ENCODE peak calls at places on chromosomes 7 and 10, in eight cellular contexts. One of them, this sample, is unnamed.
A peak's percentile ranks its signal among the peaks of the same experiment; 100 is the strongest.

GRCh38 chr10:92801978-92802872 is 46.1 kb upstream of the EXOC6 start:
- DNase-seq in stimulated activated CD4-positive, alpha-beta T cell treated with anti-CD3 and anti-CD28 coated beads, Interleukin-2, amount 100 ng/mL, for 48 hours: no peak
- DNase-seq in cerebellar nuclear complex: no peak
- DNase-seq in GF-D8: no peak
- DNase-seq in lower leg skin: no peak
- DNase-seq in PC-9: no peak
- DNase-seq in GM19239: no peak
- DNase-seq in NCI-H1092: no peak
- DNase-seq in this sample: peak; percentile 26

GRCh38 chr10:944034-944831 is 12.7 kb upstream of the LARP4B start:
- DNase-seq in stimulated activated CD4-positive, alpha-beta T cell treated with anti-CD3 and anti-CD28 coated beads, Interleukin-2, amount 100 ng/mL, for 48 hours: peak; percentile 7
- DNase-seq in GF-D8: no peak
- DNase-seq in cerebellar nuclear complex: no peak
- DNase-seq in GM19239: peak; percentile 40
- DNase-seq in lower leg skin: peak; percentile 76
- DNase-seq in NCI-H1092: no peak
- DNase-seq in PC-9: no peak
- DNase-seq in this sample: peak; percentile 79

GRCh38 chr7:142506601-142507000 is 242.7 kb upstream of the PRSS1 start:
- DNase-seq in GM19239: no peak
- DNase-seq in stimulated activated CD4-positive, alpha-beta T cell treated with anti-CD3 and anti-CD28 coated beads, Interleukin-2, amount 100 ng/mL, for 48 hours: no peak
- DNase-seq in NCI-H1092: no peak
- DNase-seq in cerebellar nuclear complex: no peak
- DNase-seq in GF-D8: no peak
- DNase-seq in PC-9: no peak
- DNase-seq in lower leg skin: no peak
- DNase-seq in this sample: no peak

GRCh38 chr10:102313221-102313896 is 68.0 kb downstream of the GBF1 start:
- DNase-seq in lower leg skin: no peak
- DNase-seq in NCI-H1092: no peak
- DNase-seq in PC-9: no peak
- DNase-seq in stimulated activated CD4-positive, alpha-beta T cell treated with anti-CD3 and anti-CD28 coated beads, Interleukin-2, amount 100 ng/mL, for 48 hours: no peak
- DNase-seq in GF-D8: no peak
- DNase-seq in cerebellar nuclear complex: no peak
- DNase-seq in GM19239: no peak
- DNase-seq in this sample: no peak

GRCh38 chr10:132321726-132322125 is 10.3 kb upstream of the LRRC27 start:
- DNase-seq in cerebellar nuclear complex: no peak
- DNase-seq in GM19239: no peak
- DNase-seq in lower leg skin: no peak
- DNase-seq in stimulated activated CD4-positive, alpha-beta T cell treated with anti-CD3 and anti-CD28 coated beads, Interleukin-2, amount 100 ng/mL, for 48 hours: no peak
- DNase-seq in GF-D8: no peak
- DNase-seq in PC-9: no peak
- DNase-seq in NCI-H1092: no peak
- DNase-seq in this sample: no peak

GRCh38 chr10:78335691-78336401 is 302.2 kb downstream of the RPS24 start:
- DNase-seq in lower leg skin: peak; percentile 10
- DNase-seq in PC-9: peak; percentile 65
- DNase-seq in GF-D8: no peak
- DNase-seq in NCI-H1092: no peak
- DNase-seq in stimulated activated CD4-positive, alpha-beta T cell treated with anti-CD3 and anti-CD28 coated beads, Interleukin-2, amount 100 ng/mL, for 48 hours: no peak
- DNase-seq in cerebellar nuclear complex: no peak
- DNase-seq in GM19239: no peak
- DNase-seq in this sample: no peak

GRCh38 chr7:135179321-135179925 is 8.9 kb upstream of the CYREN start:
- DNase-seq in lower leg skin: no peak
- DNase-seq in stimulated activated CD4-positive, alpha-beta T cell treated with anti-CD3 and anti-CD28 coated beads, Interleukin-2, amount 100 ng/mL, for 48 hours: no peak
- DNase-seq in GM19239: no peak
- DNase-seq in GF-D8: no peak
- DNase-seq in cerebellar nuclear complex: no peak
- DNase-seq in PC-9: no peak
- DNase-seq in NCI-H1092: no peak
- DNase-seq in this sample: no peak

GRCh38 chr10:127044191-127044590 is 139.0 kb downstream of the DOCK1 start:
- DNase-seq in NCI-H1092: no peak
- DNase-seq in GF-D8: no peak
- DNase-seq in GM19239: no peak
- DNase-seq in lower leg skin: peak; percentile 31
- DNase-seq in cerebellar nuclear complex: no peak
- DNase-seq in PC-9: no peak
- DNase-seq in stimulated activated CD4-positive, alpha-beta T cell treated with anti-CD3 and anti-CD28 coated beads, Interleukin-2, amount 100 ng/mL, for 48 hours: no peak
- DNase-seq in this sample: no peak

GRCh38 chr10:69449841-69450240 is 1.4 kb upstream of the TSPAN15 start:
- DNase-seq in GM19239: peak; percentile 31
- DNase-seq in stimulated activated CD4-positive, alpha-beta T cell treated with anti-CD3 and anti-CD28 coated beads, Interleukin-2, amount 100 ng/mL, for 48 hours: peak; percentile 41
- DNase-seq in lower leg skin: peak; percentile 58
- DNase-seq in cerebellar nuclear complex: no peak
- DNase-seq in GF-D8: no peak
- DNase-seq in NCI-H1092: peak; percentile 32
- DNase-seq in PC-9: peak; percentile 92
- DNase-seq in this sample: peak; percentile 80

GRCh38 chr10:82288461-82288881 is 413.5 kb downstream of the NRG3 start:
- DNase-seq in NCI-H1092: no peak
- DNase-seq in lower leg skin: no peak
- DNase-seq in cerebellar nuclear complex: no peak
- DNase-seq in GM19239: no peak
- DNase-seq in stimulated activated CD4-positive, alpha-beta T cell treated with anti-CD3 and anti-CD28 coated beads, Interleukin-2, amount 100 ng/mL, for 48 hours: no peak
- DNase-seq in GF-D8: no peak
- DNase-seq in PC-9: peak; percentile 53
- DNase-seq in this sample: no peak

GRCh38 chr7:24601600-24601999 is 28.3 kb downstream of the PALS2 start:
- DNase-seq in GM19239: no peak
- DNase-seq in cerebellar nuclear complex: no peak
- DNase-seq in lower leg skin: no peak
- DNase-seq in PC-9: no peak
- DNase-seq in NCI-H1092: no peak
- DNase-seq in GF-D8: no peak
- DNase-seq in stimulated activated CD4-positive, alpha-beta T cell treated with anti-CD3 and anti-CD28 coated beads, Interleukin-2, amount 100 ng/mL, for 48 hours: no peak
- DNase-seq in this sample: no peak

GRCh38 chr10:77746313-77746712 is 108.7 kb upstream of the KCNMA1 start:
- DNase-seq in PC-9: no peak
- DNase-seq in cerebellar nuclear complex: no peak
- DNase-seq in NCI-H1092: no peak
- DNase-seq in GM19239: no peak
- DNase-seq in lower leg skin: no peak
- DNase-seq in GF-D8: no peak
- DNase-seq in stimulated activated CD4-positive, alpha-beta T cell treated with anti-CD3 and anti-CD28 coated beads, Interleukin-2, amount 100 ng/mL, for 48 hours: no peak
- DNase-seq in this sample: no peak

GRCh38 chr7:126718419-126718818 is 534.3 kb downstream of the GRM8 start:
- DNase-seq in NCI-H1092: no peak
- DNase-seq in PC-9: no peak
- DNase-seq in stimulated activated CD4-positive, alpha-beta T cell treated with anti-CD3 and anti-CD28 coated beads, Interleukin-2, amount 100 ng/mL, for 48 hours: no peak
- DNase-seq in GM19239: no peak
- DNase-seq in cerebellar nuclear complex: no peak
- DNase-seq in GF-D8: no peak
- DNase-seq in lower leg skin: no peak
- DNase-seq in this sample: no peak

GRCh38 chr10:114584419-114584818 is 73.7 kb downstream of the ABLIM1 start:
- DNase-seq in PC-9: no peak
- DNase-seq in stimulated activated CD4-positive, alpha-beta T cell treated with anti-CD3 and anti-CD28 coated beads, Interleukin-2, amount 100 ng/mL, for 48 hours: no peak
- DNase-seq in GF-D8: no peak
- DNase-seq in GM19239: no peak
- DNase-seq in lower leg skin: no peak
- DNase-seq in cerebellar nuclear complex: no peak
- DNase-seq in NCI-H1092: no peak
- DNase-seq in this sample: no peak

GRCh38 chr7:14858866-14859265 is 43.7 kb downstream of the DGKB start:
- DNase-seq in GM19239: no peak
- DNase-seq in lower leg skin: no peak
- DNase-seq in GF-D8: no peak
- DNase-seq in cerebellar nuclear complex: no peak
- DNase-seq in PC-9: no peak
- DNase-seq in stimulated activated CD4-positive, alpha-beta T cell treated with anti-CD3 and anti-CD28 coated beads, Interleukin-2, amount 100 ng/mL, for 48 hours: no peak
- DNase-seq in NCI-H1092: no peak
- DNase-seq in this sample: no peak

GRCh38 chr10:69642747-69643146 is 12.7 kb downstream of the FAM241B start:
- DNase-seq in GF-D8: no peak
- DNase-seq in lower leg skin: no peak
- DNase-seq in NCI-H1092: no peak
- DNase-seq in cerebellar nuclear complex: no peak
- DNase-seq in GM19239: no peak
- DNase-seq in PC-9: no peak
- DNase-seq in stimulated activated CD4-positive, alpha-beta T cell treated with anti-CD3 and anti-CD28 coated beads, Interleukin-2, amount 100 ng/mL, for 48 hours: no peak
- DNase-seq in this sample: no peak

GRCh38 chr7:25014735-25015134 is 34.8 kb upstream of the OSBPL3 start:
- DNase-seq in NCI-H1092: no peak
- DNase-seq in GM19239: no peak
- DNase-seq in cerebellar nuclear complex: no peak
- DNase-seq in lower leg skin: no peak
- DNase-seq in GF-D8: no peak
- DNase-seq in stimulated activated CD4-positive, alpha-beta T cell treated with anti-CD3 and anti-CD28 coated beads, Interleukin-2, amount 100 ng/mL, for 48 hours: no peak
- DNase-seq in PC-9: no peak
- DNase-seq in this sample: no peak

GRCh38 chr10:124279882-124280281 is 138.8 kb downstream of the OAT start:
- DNase-seq in NCI-H1092: no peak
- DNase-seq in GF-D8: no peak
- DNase-seq in GM19239: no peak
- DNase-seq in lower leg skin: no peak
- DNase-seq in PC-9: no peak
- DNase-seq in cerebellar nuclear complex: no peak
- DNase-seq in stimulated activated CD4-positive, alpha-beta T cell treated with anti-CD3 and anti-CD28 coated beads, Interleukin-2, amount 100 ng/mL, for 48 hours: no peak
- DNase-seq in this sample: no peak

GRCh38 chr7:94303736-94304135 is 91.0 kb upstream of the COL1A2 start:
- DNase-seq in stimulated activated CD4-positive, alpha-beta T cell treated with anti-CD3 and anti-CD28 coated beads, Interleukin-2, amount 100 ng/mL, for 48 hours: no peak
- DNase-seq in GF-D8: no peak
- DNase-seq in PC-9: no peak
- DNase-seq in lower leg skin: no peak
- DNase-seq in NCI-H1092: no peak
- DNase-seq in cerebellar nuclear complex: no peak
- DNase-seq in GM19239: no peak
- DNase-seq in this sample: no peak

This sample was measured in Kasumi-1.